ENCODE peak calls at places on chromosomes 4 and X, in ten cellular contexts. One of them, this sample, is unnamed.

GRCh38 chrX:66680451-66680850 is 41.6 kb upstream of the EDA2R start:
- DNase-seq in brain microvascular endothelial cell: peak; percentile 10
- DNase-seq in MM.1S: no peak
- DNase-seq in fibroblast of mammary gland: peak; percentile 68
- DNase-seq in A549: no peak
- DNase-seq in left ventricle myocardium inferior: no peak
- DNase-seq in cardiac muscle cell: peak; percentile 16
- DNase-seq in sigmoid colon: no peak
- DNase-seq in Panc1: no peak
- DNase-seq in epithelial cell of esophagus: peak; percentile 47
- DNase-seq in this sample: no peak

GRCh38 chr4:25938251-25939186 is 24.5 kb downstream of the SMIM20 start:
- DNase-seq in fibroblast of mammary gland: peak; percentile 97
- DNase-seq in MM.1S: no peak
- DNase-seq in A549: no peak
- DNase-seq in Panc1: no peak
- DNase-seq in brain microvascular endothelial cell: peak; percentile 42
- DNase-seq in epithelial cell of esophagus: peak; percentile 65
- DNase-seq in left ventricle myocardium inferior: peak; percentile 42
- DNase-seq in sigmoid colon: no peak
- DNase-seq in cardiac muscle cell: peak; percentile 65
- DNase-seq in this sample: no peak

GRCh38 chrX:56618250-56618649 is 54.8 kb downstream of the UBQLN2 start:
- DNase-seq in left ventricle myocardium inferior: no peak
- DNase-seq in A549: no peak
- DNase-seq in epithelial cell of esophagus: no peak
- DNase-seq in brain microvascular endothelial cell: no peak
- DNase-seq in MM.1S: no peak
- DNase-seq in fibroblast of mammary gland: no peak
- DNase-seq in sigmoid colon: no peak
- DNase-seq in Panc1: no peak
- DNase-seq in cardiac muscle cell: peak; percentile 10
- DNase-seq in this sample: no peak

GRCh38 chr4:52366625-52367024 is 292.5 kb downstream of the USP46 start:
- DNase-seq in sigmoid colon: no peak
- DNase-seq in MM.1S: no peak
- DNase-seq in epithelial cell of esophagus: no peak
- DNase-seq in cardiac muscle cell: no peak
- DNase-seq in A549: no peak
- DNase-seq in fibroblast of mammary gland: no peak
- DNase-seq in brain microvascular endothelial cell: no peak
- DNase-seq in left ventricle myocardium inferior: no peak
- DNase-seq in Panc1: no peak
- DNase-seq in this sample: no peak

GRCh38 chrX:49058794-49059193 is at the start of gene CCDC120:
- DNase-seq in brain microvascular endothelial cell: no peak
- DNase-seq in sigmoid colon: no peak
- DNase-seq in left ventricle myocardium inferior: no peak
- DNase-seq in fibroblast of mammary gland: no peak
- DNase-seq in MM.1S: peak; percentile 59
- DNase-seq in A549: no peak
- DNase-seq in epithelial cell of esophagus: peak; percentile 60
- DNase-seq in cardiac muscle cell: no peak
- DNase-seq in Panc1: no peak
- DNase-seq in this sample: no peak

GRCh38 chr4:158496030-158496741 is 25.5 kb upstream of the RXFP1 start:
- DNase-seq in cardiac muscle cell: peak; percentile 20
- DNase-seq in brain microvascular endothelial cell: peak; percentile 8
- DNase-seq in epithelial cell of esophagus: peak; percentile 59
- DNase-seq in sigmoid colon: no peak
- DNase-seq in Panc1: no peak
- DNase-seq in MM.1S: peak; percentile 38
- DNase-seq in left ventricle myocardium inferior: peak; percentile 20
- DNase-seq in A549: peak; percentile 1
- DNase-seq in fibroblast of mammary gland: no peak
- DNase-seq in this sample: no peak

GRCh38 chrX:4485917-4486316 is 772.5 kb upstream of the PRKX start:
- DNase-seq in cardiac muscle cell: no peak
- DNase-seq in brain microvascular endothelial cell: no peak
- DNase-seq in fibroblast of mammary gland: no peak
- DNase-seq in left ventricle myocardium inferior: no peak
- DNase-seq in Panc1: no peak
- DNase-seq in epithelial cell of esophagus: no peak
- DNase-seq in A549: no peak
- DNase-seq in MM.1S: no peak
- DNase-seq in sigmoid colon: no peak
- DNase-seq in this sample: no peak

GRCh38 chr4:38691251-38692008 is 27.4 kb downstream of the KLF3 start:
- DNase-seq in brain microvascular endothelial cell: no peak
- DNase-seq in fibroblast of mammary gland: peak; percentile 96
- DNase-seq in left ventricle myocardium inferior: no peak
- DNase-seq in sigmoid colon: peak; percentile 70
- DNase-seq in Panc1: no peak
- DNase-seq in A549: no peak
- DNase-seq in cardiac muscle cell: peak; percentile 88
- DNase-seq in MM.1S: no peak
- DNase-seq in epithelial cell of esophagus: no peak
- DNase-seq in this sample: peak; percentile 50

GRCh38 chr4:74033721-74034120 is 4.8 kb downstream of the CXCL3 start:
- DNase-seq in left ventricle myocardium inferior: no peak
- DNase-seq in brain microvascular endothelial cell: no peak
- DNase-seq in fibroblast of mammary gland: peak; percentile 74
- DNase-seq in A549: no peak
- DNase-seq in sigmoid colon: no peak
- DNase-seq in Panc1: no peak
- DNase-seq in MM.1S: no peak
- DNase-seq in epithelial cell of esophagus: peak; percentile 69
- DNase-seq in cardiac muscle cell: peak; percentile 40
- DNase-seq in this sample: no peak

GRCh38 chrX:110851780-110852179 is 56.2 kb upstream of the CHRDL1 start:
- DNase-seq in MM.1S: peak; percentile 56
- DNase-seq in Panc1: no peak
- DNase-seq in brain microvascular endothelial cell: no peak
- DNase-seq in epithelial cell of esophagus: peak; percentile 54
- DNase-seq in cardiac muscle cell: peak; percentile 3
- DNase-seq in sigmoid colon: no peak
- DNase-seq in fibroblast of mammary gland: peak; percentile 46
- DNase-seq in A549: peak; percentile 3
- DNase-seq in left ventricle myocardium inferior: no peak
- DNase-seq in this sample: no peak

GRCh38 chr4:184628103-184628502 is 21.1 kb downstream of the CASP3 start:
- DNase-seq in cardiac muscle cell: no peak
- DNase-seq in fibroblast of mammary gland: peak; percentile 38
- DNase-seq in MM.1S: no peak
- DNase-seq in sigmoid colon: no peak
- DNase-seq in epithelial cell of esophagus: no peak
- DNase-seq in brain microvascular endothelial cell: no peak
- DNase-seq in left ventricle myocardium inferior: no peak
- DNase-seq in A549: no peak
- DNase-seq in Panc1: no peak
- DNase-seq in this sample: no peak

GRCh38 chr4:172153694-172154093 is 340.5 kb downstream of the GALNTL6 start:
- DNase-seq in A549: no peak
- DNase-seq in Panc1: no peak
- DNase-seq in MM.1S: no peak
- DNase-seq in sigmoid colon: no peak
- DNase-seq in left ventricle myocardium inferior: no peak
- DNase-seq in cardiac muscle cell: no peak
- DNase-seq in fibroblast of mammary gland: no peak
- DNase-seq in brain microvascular endothelial cell: no peak
- DNase-seq in epithelial cell of esophagus: no peak
- DNase-seq in this sample: no peak

GRCh38 chr4:149291463-149291862 is 524.2 kb downstream of the IQCM start:
- DNase-seq in epithelial cell of esophagus: peak; percentile 6
- DNase-seq in sigmoid colon: no peak
- DNase-seq in Panc1: no peak
- DNase-seq in MM.1S: no peak
- DNase-seq in fibroblast of mammary gland: peak; percentile 69
- DNase-seq in brain microvascular endothelial cell: peak; percentile 9
- DNase-seq in A549: no peak
- DNase-seq in cardiac muscle cell: peak; percentile 66
- DNase-seq in left ventricle myocardium inferior: peak; percentile 54
- DNase-seq in this sample: no peak

GRCh38 chr4:71147261-71147660 is 153.8 kb downstream of the DCK start:
- DNase-seq in A549: no peak
- DNase-seq in fibroblast of mammary gland: peak; percentile 46
- DNase-seq in sigmoid colon: no peak
- DNase-seq in brain microvascular endothelial cell: peak; percentile 12
- DNase-seq in MM.1S: no peak
- DNase-seq in left ventricle myocardium inferior: no peak
- DNase-seq in cardiac muscle cell: no peak
- DNase-seq in epithelial cell of esophagus: no peak
- DNase-seq in Panc1: no peak
- DNase-seq in this sample: no peak

GRCh38 chrX:11789809-11790208 is 31.8 kb downstream of the MSL3 start:
- DNase-seq in fibroblast of mammary gland: no peak
- DNase-seq in sigmoid colon: no peak
- DNase-seq in brain microvascular endothelial cell: no peak
- DNase-seq in Panc1: no peak
- DNase-seq in A549: no peak
- DNase-seq in epithelial cell of esophagus: no peak
- DNase-seq in MM.1S: peak; percentile 16
- DNase-seq in left ventricle myocardium inferior: no peak
- DNase-seq in cardiac muscle cell: no peak
- DNase-seq in this sample: no peak

GRCh38 chr4:183142566-183143545 is 43.8 kb downstream of the WWC2 start:
- DNase-seq in left ventricle myocardium inferior: peak; percentile 72
- DNase-seq in fibroblast of mammary gland: peak; percentile 90
- DNase-seq in sigmoid colon: peak; percentile 81
- DNase-seq in epithelial cell of esophagus: peak; percentile 87
- DNase-seq in A549: no peak
- DNase-seq in brain microvascular endothelial cell: no peak
- DNase-seq in MM.1S: no peak
- DNase-seq in cardiac muscle cell: peak; percentile 69
- DNase-seq in Panc1: no peak
- DNase-seq in this sample: peak; percentile 45

GRCh38 chrX:10327651-10328050 is 170.9 kb downstream of the CLCN4 start:
- DNase-seq in fibroblast of mammary gland: peak; percentile 42
- DNase-seq in left ventricle myocardium inferior: no peak
- DNase-seq in MM.1S: no peak
- DNase-seq in Panc1: no peak
- DNase-seq in sigmoid colon: no peak
- DNase-seq in cardiac muscle cell: no peak
- DNase-seq in A549: peak; percentile 24
- DNase-seq in epithelial cell of esophagus: no peak
- DNase-seq in brain microvascular endothelial cell: peak; percentile 6
- DNase-seq in this sample: no peak

GRCh38 chrX:10329984-10330383 is 173.2 kb downstream of the CLCN4 start:
- DNase-seq in epithelial cell of esophagus: no peak
- DNase-seq in A549: no peak
- DNase-seq in Panc1: no peak
- DNase-seq in MM.1S: no peak
- DNase-seq in left ventricle myocardium inferior: no peak
- DNase-seq in fibroblast of mammary gland: no peak
- DNase-seq in sigmoid colon: no peak
- DNase-seq in brain microvascular endothelial cell: no peak
- DNase-seq in cardiac muscle cell: no peak
- DNase-seq in this sample: no peak

GRCh38 chrX:10326578-10326977 is 169.8 kb downstream of the CLCN4 start:
- DNase-seq in A549: peak; percentile 13
- DNase-seq in fibroblast of mammary gland: peak; percentile 68
- DNase-seq in left ventricle myocardium inferior: no peak
- DNase-seq in sigmoid colon: no peak
- DNase-seq in cardiac muscle cell: peak; percentile 69
- DNase-seq in Panc1: no peak
- DNase-seq in MM.1S: no peak
- DNase-seq in epithelial cell of esophagus: peak; percentile 5
- DNase-seq in brain microvascular endothelial cell: peak; percentile 50
- DNase-seq in this sample: peak; percentile 4

DNA sequence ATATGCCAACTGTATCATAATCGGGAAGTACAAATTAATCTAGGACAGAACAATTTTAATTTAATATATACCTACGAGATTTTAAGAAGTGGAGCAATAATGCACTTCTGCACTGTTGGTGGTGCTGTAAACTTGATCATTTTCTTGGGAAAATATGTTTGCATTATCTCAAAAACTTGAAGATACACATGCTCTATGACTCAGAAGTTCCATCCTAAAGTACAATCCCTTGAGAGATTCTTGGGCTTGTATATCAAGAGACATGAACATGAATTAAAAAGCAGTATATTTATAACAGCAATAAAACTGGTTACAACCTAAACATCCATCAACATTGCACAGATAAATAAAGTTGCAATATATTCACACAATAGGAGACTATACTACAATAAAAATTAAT is 168.8 kb downstream of the CLCN4 start:
- DNase-seq in Panc1: no peak
- DNase-seq in sigmoid colon: no peak
- DNase-seq in brain microvascular endothelial cell: peak; percentile 7
- DNase-seq in A549: no peak
- DNase-seq in epithelial cell of esophagus: no peak
- DNase-seq in MM.1S: no peak
- DNase-seq in left ventricle myocardium inferior: no peak
- DNase-seq in cardiac muscle cell: peak; percentile 69
- DNase-seq in fibroblast of mammary gland: peak; percentile 67
- DNase-seq in this sample: no peak
- TF ChIP-seq CTCF in Panc1: no peak
- TF ChIP-seq CTCF in sigmoid colon: no peak
- TF ChIP-seq CTCF in brain microvascular endothelial cell: no peak
- TF ChIP-seq CTCF in A549: no peak
- TF ChIP-seq CTCF in epithelial cell of esophagus: no peak
- TF ChIP-seq CTCF in MM.1S: no peak
- TF ChIP-seq CTCF in left ventricle myocardium inferior: no peak
- TF ChIP-seq CTCF in cardiac muscle cell: no peak
- TF ChIP-seq CTCF in fibroblast of mammary gland: no peak
- TF ChIP-seq CTCF in this sample: no peak

GRCh38 chr4:76950052-76950845 is 697 bp downstream of the SEPTIN11 start:
- DNase-seq in MM.1S: peak; percentile 44
- DNase-seq in fibroblast of mammary gland: peak; percentile 48
- DNase-seq in brain microvascular endothelial cell: no peak
- DNase-seq in cardiac muscle cell: peak; percentile 54
- DNase-seq in Panc1: no peak
- DNase-seq in A549: peak; percentile 19
- DNase-seq in sigmoid colon: peak; percentile 83
- DNase-seq in epithelial cell of esophagus: peak; percentile 46
- DNase-seq in left ventricle myocardium inferior: peak; percentile 63
- DNase-seq in this sample: no peak
- TF ChIP-seq CTCF in MM.1S: no peak
- TF ChIP-seq CTCF in fibroblast of mammary gland: no peak
- TF ChIP-seq CTCF in brain microvascular endothelial cell: peak; percentile 7
- TF ChIP-seq CTCF in cardiac muscle cell: no peak
- TF ChIP-seq CTCF in Panc1: no peak
- TF ChIP-seq CTCF in A549: no peak
- TF ChIP-seq CTCF in sigmoid colon: no peak
- TF ChIP-seq CTCF in epithelial cell of esophagus: no peak
- TF ChIP-seq CTCF in left ventricle myocardium inferior: no peak
- TF ChIP-seq CTCF in this sample: no peak

GRCh38 chrX:17323397-17323796 is 51.6 kb upstream of the NHS start:
- DNase-seq in cardiac muscle cell: no peak
- DNase-seq in fibroblast of mammary gland: no peak
- DNase-seq in epithelial cell of esophagus: no peak
- DNase-seq in MM.1S: no peak
- DNase-seq in sigmoid colon: no peak
- DNase-seq in left ventricle myocardium inferior: no peak
- DNase-seq in Panc1: no peak
- DNase-seq in A549: no peak
- DNase-seq in brain microvascular endothelial cell: no peak
- DNase-seq in this sample: no peak
- TF ChIP-seq CTCF in cardiac muscle cell: no peak
- TF ChIP-seq CTCF in fibroblast of mammary gland: no peak
- TF ChIP-seq CTCF in epithelial cell of esophagus: no peak
- TF ChIP-seq CTCF in MM.1S: no peak
- TF ChIP-seq CTCF in sigmoid colon: no peak
- TF ChIP-seq CTCF in left ventricle myocardium inferior: no peak
- TF ChIP-seq CTCF in Panc1: no peak
- TF ChIP-seq CTCF in A549: no peak
- TF ChIP-seq CTCF in brain microvascular endothelial cell: no peak
- TF ChIP-seq CTCF in this sample: no peak

GRCh38 chr4:123096038-123096437 is 173.6 kb upstream of the NUDT6 start:
- DNase-seq in cardiac muscle cell: peak; percentile 32
- DNase-seq in left ventricle myocardium inferior: no peak
- DNase-seq in brain microvascular endothelial cell: peak; percentile 14
- DNase-seq in epithelial cell of esophagus: peak; percentile 48
- DNase-seq in MM.1S: no peak
- DNase-seq in fibroblast of mammary gland: no peak
- DNase-seq in Panc1: no peak
- DNase-seq in sigmoid colon: no peak
- DNase-seq in A549: no peak
- DNase-seq in this sample: no peak
- TF ChIP-seq CTCF in cardiac muscle cell: peak; percentile 44
- TF ChIP-seq CTCF in left ventricle myocardium inferior: no peak
- TF ChIP-seq CTCF in brain microvascular endothelial cell: peak; percentile 54
- TF ChIP-seq CTCF in epithelial cell of esophagus: peak; percentile 52
- TF ChIP-seq CTCF in MM.1S: peak; percentile 6
- TF ChIP-seq CTCF in fibroblast of mammary gland: no peak
- TF ChIP-seq CTCF in Panc1: peak; percentile 60
- TF ChIP-seq CTCF in sigmoid colon: no peak
- TF ChIP-seq CTCF in A549: peak; percentile 50
- TF ChIP-seq CTCF in this sample: peak; percentile 2